ENCODE peak calls at places on chromosome 16, in eight cellular contexts. K is gastrocnemius medialis; V is lung microvascular endothelial cell; C is stimulated activated CD8-positive, alpha-beta memory T cell treated with anti-CD3 and anti-CD28 coated beads, Interleukin-7, amount 100 ng/mL, for 1 hour; W is dorsolateral prefrontal cortex; E is epithelial cell of esophagus; H is NCI-H446; U is NCI-H1092 treated with DMSO at 0.1 percent for 48 hours. G is an unnamed sample.

GRCh38 chr16:28910046-28911031 is 14.7 kb downstream of the RABEP2 start:
- DNase-seq in U (peak; percentile 46), H (no peak), W (no peak), E (peak; percentile 63), C (no peak), K (no peak), V (no peak), G (no peak)

GRCh38 chr16:74623214-74623842 is 16.4 kb upstream of the GLG1 start:
- DNase-seq in U (peak; percentile 30), V (peak; percentile 72), E (peak; percentile 63), K (no peak), C (no peak), H (peak; percentile 35), W (no peak), G (peak; percentile 27)

GRCh38 chr16:71834291-71834690 is 11.5 kb upstream of the ATXN1L start:
- DNase-seq in K (no peak), U (no peak), H (no peak), V (no peak), E (no peak), W (no peak), C (no peak), G (no peak)

GRCh38 chr16:83143788-83144187 is 517.0 kb downstream of the CDH13 start:
- DNase-seq in C (no peak), U (no peak), E (peak; percentile 51), W (no peak), V (no peak), H (no peak), K (no peak), G (peak; percentile 27)

GRCh38 chr16:67995423-67995822 is 3.9 kb downstream of the DPEP2 start:
- DNase-seq in V (no peak), C (no peak), K (no peak), W (no peak), H (no peak), E (peak; percentile 28), U (no peak), G (no peak)

GRCh38 chr16:1788095-1788707 is 5.3 kb downstream of the IGFALS start:
- DNase-seq in V (no peak), W (no peak), K (peak; percentile 11), U (no peak), H (no peak), E (no peak), C (no peak), G (no peak)

GRCh38 chr16:20923876-20924275 is 23.3 kb downstream of the LYRM1 start:
- DNase-seq in V (no peak), C (no peak), H (no peak), E (no peak), K (no peak), U (no peak), W (no peak), G (no peak)

GRCh38 chr16:12793120-12793889 is 10.4 kb downstream of the CPPED1 start:
- DNase-seq in E (no peak), C (no peak), H (no peak), K (no peak), U (no peak), V (no peak), W (no peak), G (no peak)

GRCh38 chr16:81686391-81687182 is 92.5 kb upstream of the PLCG2 start:
- DNase-seq in K (no peak), W (no peak), E (no peak), H (no peak), U (no peak), C (no peak), V (peak; percentile 92), G (no peak)

GRCh38 chr16:89602273-89602951 is 11.0 kb upstream of the DPEP1 start:
- DNase-seq in H (no peak), W (peak; percentile 80), E (peak; percentile 93), C (peak; percentile 13), V (peak; percentile 90), K (no peak), U (no peak), G (peak; percentile 72)

GRCh38 chr16:20181949-20182348 is 108.3 kb upstream of the GPR139 start:
- DNase-seq in V (no peak), W (no peak), H (no peak), E (no peak), U (no peak), K (no peak), C (no peak), G (no peak)

G was measured in AG04450.